ENCODE peak calls at places on chromosome 1, in nine cellular contexts. Q is substantia nigra; M is left kidney; C is dermis microvascular lymphatic vessel endothelial cell; O is activated CD4-positive, alpha-beta T cell treated with anti-CD3 and anti-CD28 coated beads, Interleukin-2, amount 10 ng/mL, durations not matched to agents 7 days and 5 days; Y is NCI-H748 treated with DMSO at 0.1 percent for 48 hours; R is HepG2; U is activated naive CD4-positive, alpha-beta T cell treated with anti-CD3 and anti-CD28 coated beads for 36 hours; D is MCF 10A. J is an unnamed sample.

GRCh38 chr1:231684333-231685244 is 58.0 kb downstream of the DISC1 start:
- DNase-seq in C (peak), O (no peak), Q (no peak), D (no peak), M (no peak), R (no peak), U (no peak), Y (peak), J (no peak)

GRCh38 chr1:112508242-112509004 is at the start of gene WNT2B:
- DNase-seq in O (peak), C (peak), R (peak), M (peak), Q (peak), D (peak), U (peak), Y (no peak), J (no peak)

GRCh38 chr1:32289256-32289655 is 2.6 kb upstream of the HDAC1 start:
- DNase-seq in U (no peak), C (no peak), Y (no peak), Q (no peak), O (no peak), D (no peak), R (no peak), M (no peak), J (no peak)

GRCh38 chr1:206002833-206003532 is at the start of gene RAB7B:
- DNase-seq in C (no peak), R (no peak), M (peak), U (no peak), D (peak), Q (peak), O (no peak), Y (no peak), J (peak)

GRCh38 chr1:15691434-15692032 is 7.4 kb downstream of the PLEKHM2 start:
- DNase-seq in C (no peak), M (no peak), Q (no peak), U (no peak), R (no peak), Y (no peak), O (no peak), D (no peak), J (no peak)

GRCh38 chr1:187338762-187339412 is 510.1 kb downstream of the PLA2G4A start:
- DNase-seq in Q (no peak), O (no peak), C (no peak), D (no peak), R (no peak), M (no peak), U (no peak), Y (no peak), J (no peak)

GRCh38 chr1:152050886-152051764 is 14.3 kb upstream of the S100A11 start:
- DNase-seq in U (no peak), M (no peak), O (no peak), R (no peak), Q (no peak), Y (no peak), C (no peak), D (peak), J (peak)

GRCh38 chr1:117662667-117663066 is 56.8 kb downstream of the TENT5C start:
- DNase-seq in Q (no peak), O (no peak), R (no peak), C (no peak), Y (no peak), M (no peak), D (no peak), U (no peak), J (no peak)

GRCh38 chr1:229694053-229694693 is 68.1 kb downstream of the URB2 start:
- DNase-seq in M (peak), Q (peak), C (no peak), O (no peak), U (no peak), D (peak), R (no peak), Y (peak), J (peak)

GRCh38 chr1:88150330-88150729 is 533.7 kb upstream of the PKN2 start:
- DNase-seq in D (no peak), Y (no peak), Q (no peak), R (no peak), U (no peak), O (no peak), M (peak), C (no peak), J (no peak)

GRCh38 chr1:156099282-156099681 is 15.2 kb upstream of the LMNA start:
- DNase-seq in D (no peak), C (no peak), Q (no peak), M (no peak), R (no peak), U (no peak), Y (no peak), O (no peak), J (no peak)

GRCh38 chr1:66767590-66767989 is 15.3 kb downstream of the DYNLT5 start:
- DNase-seq in M (no peak), C (no peak), Q (no peak), O (no peak), D (no peak), R (no peak), Y (no peak), U (no peak), J (no peak)

GRCh38 chr1:89001510-89001909 is 9.1 kb upstream of the KYAT3 start:
- DNase-seq in Y (no peak), Q (no peak), D (no peak), R (no peak), U (no peak), C (peak), M (no peak), O (no peak), J (no peak)

GRCh38 chr1:6435129-6435528 is 10.6 kb downstream of the ESPN start:
- DNase-seq in Q (no peak), U (no peak), O (no peak), D (no peak), R (no peak), Y (no peak), C (no peak), M (no peak), J (no peak)

GRCh38 chr1:31549807-31550620 is 26.3 kb upstream of the TINAGL1 start:
- DNase-seq in Y (no peak), R (peak), C (peak), Q (no peak), U (no peak), O (no peak), D (no peak), M (no peak), J (no peak)

GRCh38 chr1:19815801-19816736 is 986 bp upstream of the RNF186 start:
- DNase-seq in Y (peak), C (no peak), Q (no peak), M (peak), D (peak), U (no peak), R (peak), O (no peak), J (no peak)

GRCh38 chr1:60989745-60990718 is 92.3 kb upstream of the NFIA start:
- DNase-seq in Q (no peak), Y (no peak), R (no peak), U (no peak), M (peak), D (peak), C (peak), O (no peak), J (peak)

GRCh38 chr1:76023669-76024407 is 50.7 kb upstream of the ST6GALNAC3 start:
- DNase-seq in O (peak), M (no peak), C (no peak), U (peak), R (no peak), Q (no peak), D (no peak), Y (no peak), J (no peak)

GRCh38 chr1:77188770-77189169 is 30.5 kb downstream of the PIGK start:
- DNase-seq in Y (no peak), Q (no peak), O (no peak), D (no peak), M (no peak), R (no peak), C (peak), U (no peak), J (no peak)

GRCh38 chr1:244236101-244236500 is 185.0 kb downstream of the ZBTB18 start:
- DNase-seq in U (no peak), C (peak), Q (no peak), O (no peak), Y (no peak), M (no peak), R (peak), D (no peak), J (no peak)

GRCh38 chr1:31769720-31770390 is 5.7 kb upstream of the ADGRB2 start:
- DNase-seq in Q (peak), O (no peak), U (no peak), M (peak), C (no peak), D (peak), R (no peak), Y (no peak), J (no peak)

GRCh38 chr1:84156210-84156621 is 12.1 kb downstream of the PRKACB start:
- DNase-seq in C (peak), D (peak), Y (no peak), R (no peak), U (peak), M (no peak), O (no peak), Q (no peak), J (peak)

GRCh38 chr1:226110249-226111108 is 48.0 kb downstream of the H3-3A start:
- DNase-seq in U (peak), M (peak), Q (peak), D (peak), R (no peak), O (peak), C (peak), Y (peak), J (peak)

GRCh38 chr1:17098440-17099317 is 20.6 kb downstream of the PADI2 start:
- DNase-seq in M (no peak), O (no peak), C (no peak), Q (peak), D (peak), Y (no peak), U (no peak), R (no peak), J (peak)

GRCh38 chr1:18926315-18927081 is 24.1 kb upstream of the ALDH4A1 start:
- DNase-seq in C (peak), Q (no peak), M (peak), U (peak), R (no peak), Y (no peak), D (peak), O (peak), J (peak)

GRCh38 chr1:93614550-93615200 is 67.0 kb downstream of the BCAR3 start:
- DNase-seq in O (no peak), R (peak), D (peak), Y (no peak), C (no peak), U (no peak), Q (no peak), M (no peak), J (peak)

GRCh38 chr1:90987860-90988259 is 34.0 kb downstream of the ZNF644 start:
- DNase-seq in R (no peak), Q (no peak), C (no peak), O (no peak), D (no peak), U (no peak), M (no peak), Y (no peak), J (no peak)

GRCh38 chr1:20233394-20233793 is 47.1 kb upstream of the PLA2G2C start:
- DNase-seq in O (no peak), U (no peak), Y (peak), C (peak), D (peak), Q (no peak), M (no peak), R (peak), J (no peak)

GRCh38 chr1:19798486-19799232 is 1.1 kb downstream of the TMCO4 start:
- DNase-seq in U (no peak), Y (no peak), Q (no peak), D (no peak), O (no peak), M (no peak), R (no peak), C (no peak), J (no peak)

GRCh38 chr1:42784946-42785693 is at the start of gene TMEM269:
- DNase-seq in U (peak), C (peak), R (no peak), M (peak), D (no peak), O (peak), Y (no peak), Q (peak), J (no peak)

J was measured in fibroblast of gingiva.